ENCODE peak calls at places on chromosomes 16 and 17, in ten cellular contexts. Y is NCI-H146; F is heart left ventricle; P is effector memory CD8-positive, alpha-beta T cell; W is posterior cingulate gyrus; E is stimulated activated CD8-positive, alpha-beta memory T cell treated with anti-CD3 and anti-CD28 coated beads, Interleukin-4, amount 100 ng/mL, for 24 hours; H is Kasumi-1; S is glomerular endothelial cell; N is NCI-H345; L is bronchial epithelial cell. V is an unnamed sample.

GRCh38 chr16:66578596-66579531 is at the start of gene CMTM2:
- DNase-seq in Y (no peak), F (peak), P (no peak), S (no peak), H (no peak), W (no peak), E (peak), L (no peak), N (no peak), V (no peak)

GRCh38 chr17:51245535-51245934 is 14.3 kb downstream of the MBTD1 start:
- DNase-seq in H (no peak), F (no peak), N (no peak), Y (no peak), E (no peak), P (no peak), S (no peak), L (no peak), W (no peak), V (no peak)

GRCh38 chr17:83109793-83110645 is 30.6 kb downstream of the METRNL start:
- DNase-seq in W (no peak), L (peak), E (no peak), P (no peak), S (peak), F (peak), N (no peak), Y (no peak), H (no peak), V (no peak)

GRCh38 chr16:11759163-11759834 is 16.6 kb upstream of the TXNDC11 start:
- DNase-seq in F (no peak), Y (peak), N (no peak), P (no peak), L (peak), E (no peak), W (no peak), H (no peak), S (no peak), V (no peak)

GRCh38 chr16:84677017-84677803 is 22.6 kb upstream of the USP10 start:
- DNase-seq in E (no peak), F (no peak), S (no peak), Y (no peak), L (no peak), N (no peak), H (no peak), W (no peak), P (no peak), V (no peak)

GRCh38 chr17:6470751-6471521 is 26.7 kb downstream of the PIMREG start:
- DNase-seq in W (no peak), S (no peak), L (no peak), H (no peak), N (no peak), F (no peak), P (no peak), Y (no peak), E (no peak), V (no peak)

GRCh38 chr17:80782536-80783427 is 208.9 kb upstream of the CHMP6 start:
- DNase-seq in N (no peak), Y (no peak), H (peak), E (no peak), L (no peak), F (no peak), W (no peak), S (no peak), P (peak), V (peak)

GRCh38 chr16:9007177-9007794 is 43.6 kb upstream of the USP7 start:
- DNase-seq in N (no peak), Y (no peak), H (no peak), W (no peak), S (no peak), L (no peak), E (no peak), P (no peak), F (peak), V (no peak)

GRCh38 chr16:19382887-19383816 is 34.5 kb upstream of the TMC5 start:
- DNase-seq in F (no peak), E (no peak), Y (peak), P (no peak), L (no peak), N (peak), S (no peak), W (peak), H (no peak), V (no peak)

GRCh38 chr17:39926588-39927100 is 757 bp downstream of the ORMDL3 start:
- DNase-seq in E (peak), Y (peak), W (peak), S (no peak), P (peak), H (peak), N (peak), F (no peak), L (peak), V (peak)

GRCh38 chr16:27561216-27561615 is 11.3 kb downstream of the KATNIP start:
- DNase-seq in E (no peak), F (no peak), N (no peak), P (no peak), W (no peak), L (no peak), H (no peak), Y (no peak), S (no peak), V (no peak)

GRCh38 chr17:7191069-7191468 is 11.9 kb upstream of the ASGR1 start:
- DNase-seq in W (no peak), Y (no peak), L (no peak), P (no peak), E (no peak), N (no peak), H (no peak), F (no peak), S (no peak), V (no peak)

GRCh38 chr17:79322216-79323123 is 247.8 kb downstream of the ENGASE start:
- DNase-seq in W (no peak), E (no peak), F (peak), L (no peak), P (no peak), H (no peak), Y (no peak), S (no peak), N (no peak), V (no peak)

GRCh38 chr17:40075216-40076100 is 12.7 kb downstream of the THRA start:
- DNase-seq in H (peak), P (peak), W (peak), N (peak), F (peak), L (peak), E (no peak), Y (peak), S (no peak), V (peak)